ENCODE peak calls at places on chromosomes 6 and 20, in four cellular contexts. U is nephron progenitor cell, A is ACHN, V is GM04503. W is an unnamed sample.

GRCh38 chr6:100553243-100553642 is 88.5 kb upstream of the SIM1 start:
- DNase-seq in U (no peak), V (no peak), A (no peak), W (no peak)

GRCh38 chr6:161443868-161444267 is 170.0 kb upstream of the AGPAT4 start:
- DNase-seq in A (no peak), V (no peak), U (no peak), W (no peak)

GRCh38 chr6:155687645-155688044 is 232.0 kb upstream of the NOX3 start:
- DNase-seq in A (no peak), V (no peak), U (no peak), W (no peak)

GRCh38 chr6:170128811-170129681 is 161.8 kb downstream of the DLL1 start:
- DNase-seq in V (no peak), U (no peak), A (no peak), W (no peak)

GRCh38 chr6:155381856-155382690 is 67.8 kb upstream of the TFB1M start:
- DNase-seq in V (no peak), U (no peak), A (no peak), W (no peak)

GRCh38 chr20:7702141-7702540 is 238.1 kb downstream of the HAO1 start:
- DNase-seq in V (no peak), U (no peak), A (no peak), W (no peak)

GRCh38 chr20:1457992-1458391 is 8.7 kb downstream of the NSFL1C start:
- DNase-seq in U (no peak), V (no peak), A (no peak), W (no peak)

GRCh38 chr6:30100585-30101422 is 12.1 kb downstream of the TRIM31 start:
- DNase-seq in A (no peak), U (peak; percentile 45), V (no peak), W (no peak)

GRCh38 chr20:19252670-19253120 is 40.3 kb downstream of the SLC24A3 start:
- DNase-seq in V (no peak), A (no peak), U (no peak), W (peak; percentile 14)

GRCh38 chr6:15682965-15683822 is 20.4 kb upstream of the DTNBP1 start:
- DNase-seq in V (no peak), A (no peak), U (no peak), W (no peak)

GRCh38 chr6:53492860-53493634 is 51.9 kb downstream of the GCLC start:
- DNase-seq in U (no peak), V (peak; percentile 21), A (peak; percentile 73), W (no peak)

GRCh38 chr6:142187209-142187608 is 40.1 kb downstream of the VTA1 start:
- DNase-seq in A (no peak), U (no peak), V (no peak), W (no peak)

GRCh38 chr6:42745083-42745637 is 743 bp downstream of the TBCC start:
- DNase-seq in V (no peak), U (no peak), A (peak; percentile 16), W (no peak)

GRCh38 chr20:44295995-44296394 is 15.0 kb downstream of the FITM2 start:
- DNase-seq in V (no peak), U (no peak), A (no peak), W (no peak)

GRCh38 chr6:38184041-38184779 is 364.7 kb downstream of the ZFAND3 start:
- DNase-seq in V (no peak), U (no peak), A (no peak), W (no peak)

GRCh38 chr20:61218886-61219480 is 33.1 kb upstream of the CDH4 start:
- DNase-seq in U (no peak), A (no peak), V (peak; percentile 50), W (peak; percentile 21)

GRCh38 chr20:676315-676937 is 824 bp upstream of the SCRT2 start:
- DNase-seq in A (no peak), V (no peak), U (peak; percentile 16), W (no peak)

GRCh38 chr6:46113370-46113769 is 16.4 kb upstream of the ENPP4 start:
- DNase-seq in U (no peak), A (no peak), V (no peak), W (no peak)

GRCh38 chr6:20160541-20161283 is 51.6 kb downstream of the MBOAT1 start:
- DNase-seq in U (no peak), V (no peak), A (no peak), W (no peak)

GRCh38 chr6:142537612-142538478 is 236.0 kb downstream of the ADGRG6 start:
- DNase-seq in A (peak; percentile 29), V (no peak), U (no peak), W (no peak)

GRCh38 chr6:47355496-47355895 is 45.8 kb upstream of the TNFRSF21 start:
- DNase-seq in A (no peak), U (no peak), V (no peak), W (no peak)

GRCh38 chr6:33438978-33439594 is 15.3 kb upstream of the ZBTB9 start:
- DNase-seq in V (no peak), A (no peak), U (no peak), W (no peak)